ENCODE peak calls at places on chromosome 16, in five cellular contexts. C, G, X, N and O are unnamed samples.

GRCh38 chr16:83579431-83579830 is 228.3 kb upstream of the HSBP1 start:
- DNase-seq in C (no peak), G (no peak), X (no peak), N (no peak), O (no peak)

GRCh38 chr16:79492036-79492435 is 108.5 kb downstream of the MAF start:
- DNase-seq in C (no peak), G (no peak), X (no peak), N (no peak), O (no peak)

GRCh38 chr16:50259334-50260205 is 6.8 kb upstream of the ADCY7 start:
- DNase-seq in C (no peak), G (peak; percentile 38), X (peak; percentile 80), N (no peak), O (no peak)

GRCh38 chr16:97822-98221 is 19.8 kb downstream of the MPG start:
- DNase-seq in C (no peak), G (no peak), X (no peak), N (no peak), O (no peak)

GRCh38 chr16:7057458-7057857 is 275.2 kb upstream of the RBFOX1 start:
- DNase-seq in C (peak; percentile 57), G (no peak), X (no peak), N (no peak), O (no peak)

GRCh38 chr16:10866196-10866976 is 10.6 kb upstream of the CIITA start:
- DNase-seq in C (no peak), G (no peak), X (peak; percentile 48), N (no peak), O (no peak)

GRCh38 chr16:84499638-84500037 is 4.8 kb downstream of the MEAK7 start:
- DNase-seq in C (no peak), G (no peak), X (peak; percentile 23), N (no peak), O (no peak)

GRCh38 chr16:28951410-28951943 is 740 bp downstream of the NFATC2IP start:
- DNase-seq in C (no peak), G (peak; percentile 40), X (no peak), N (no peak), O (no peak)

GRCh38 chr16:81879625-81880024 is 100.5 kb downstream of the PLCG2 start:
- DNase-seq in C (no peak), G (no peak), X (no peak), N (no peak), O (no peak)

GRCh38 chr16:77227745-77228144 is 28.5 kb downstream of the SYCE1L start:
- DNase-seq in C (no peak), G (no peak), X (no peak), N (no peak), O (no peak)

GRCh38 chr16:13962232-13962631 is 42.3 kb downstream of the ERCC4 start:
- DNase-seq in C (no peak), G (no peak), X (no peak), N (no peak), O (no peak)

GRCh38 chr16:47037396-47037745 is 63.9 kb upstream of the DNAJA2 start:
- DNase-seq in C (no peak), G (no peak), X (peak; percentile 79), N (peak; percentile 62), O (no peak)

GRCh38 chr16:4958510-4959111 is 481 bp downstream of the SEC14L5 start:
- DNase-seq in C (no peak), G (no peak), X (no peak), N (no peak), O (no peak)

GRCh38 chr16:83701494-83701893 is 106.3 kb upstream of the HSBP1 start:
- DNase-seq in C (peak; percentile 77), G (peak; percentile 39), X (no peak), N (no peak), O (peak; percentile 16)

GRCh38 chr16:27377666-27378485 is 24.1 kb upstream of the IL21R start:
- DNase-seq in C (no peak), G (no peak), X (no peak), N (no peak), O (no peak)

GRCh38 chr16:69566437-69567030 is 768 bp downstream of the NFAT5 start:
- DNase-seq in C (peak; percentile 60), G (peak; percentile 72), X (peak; percentile 69), N (peak; percentile 49), O (no peak)

GRCh38 chr16:53053967-53054669 is 673 bp upstream of the CHD9 start:
- DNase-seq in C (no peak), G (peak; percentile 71), X (peak; percentile 76), N (no peak), O (no peak)

GRCh38 chr16:49788505-49788904 is 67.4 kb downstream of the ZNF423 start:
- DNase-seq in C (no peak), G (no peak), X (peak; percentile 83), N (no peak), O (no peak)

GRCh38 chr16:3458852-3459361 is 15.4 kb downstream of the NAA60 start:
- DNase-seq in C (peak; percentile 70), G (no peak), X (no peak), N (peak; percentile 81), O (no peak)

GRCh38 chr16:4674926-4675530 is 18.3 kb upstream of the NUDT16L1 start:
- DNase-seq in C (no peak), G (no peak), X (no peak), N (no peak), O (no peak)

GRCh38 chr16:87499189-87499486 is 6.3 kb upstream of the ZCCHC14 start:
- DNase-seq in C (no peak), G (no peak), X (no peak), N (no peak), O (peak; percentile 56)

GRCh38 chr16:75494696-75495601 is at the start of gene CHST6:
- DNase-seq in C (peak; percentile 71), G (peak; percentile 56), X (no peak), N (no peak), O (no peak)

GRCh38 chr16:47143677-47144558 is at the start of gene NETO2:
- DNase-seq in C (peak; percentile 74), G (peak; percentile 81), X (peak; percentile 60), N (peak; percentile 61), O (no peak)

GRCh38 chr16:30004424-30004776 is 6.4 kb downstream of the DOC2A start:
- DNase-seq in C (no peak), G (no peak), X (no peak), N (no peak), O (no peak)
- H3K4me3 ChIP-seq in C (no peak overlapping the region), G (no peak overlapping the region), X (no peak overlapping the region), N (no peak overlapping the region), O (no peak overlapping the region)

GRCh38 chr16:12467418-12468210 is 336.1 kb downstream of the CPPED1 start:
- DNase-seq in C (no peak), G (no peak), X (no peak), N (no peak), O (no peak)

GRCh38 chr16:12471383-12471782 is 332.3 kb downstream of the CPPED1 start:
- DNase-seq in C (no peak), G (no peak), X (no peak), N (no peak), O (no peak)

GRCh38 chr16:12470311-12471229 is 333.1 kb downstream of the CPPED1 start:
- DNase-seq in C (no peak), G (no peak), X (peak; percentile 85), N (no peak), O (peak; percentile 30)

GRCh38 chr16:12463961-12464360 is 339.7 kb downstream of the CPPED1 start:
- DNase-seq in C (no peak), G (no peak), X (no peak), N (no peak), O (no peak)

DNA sequence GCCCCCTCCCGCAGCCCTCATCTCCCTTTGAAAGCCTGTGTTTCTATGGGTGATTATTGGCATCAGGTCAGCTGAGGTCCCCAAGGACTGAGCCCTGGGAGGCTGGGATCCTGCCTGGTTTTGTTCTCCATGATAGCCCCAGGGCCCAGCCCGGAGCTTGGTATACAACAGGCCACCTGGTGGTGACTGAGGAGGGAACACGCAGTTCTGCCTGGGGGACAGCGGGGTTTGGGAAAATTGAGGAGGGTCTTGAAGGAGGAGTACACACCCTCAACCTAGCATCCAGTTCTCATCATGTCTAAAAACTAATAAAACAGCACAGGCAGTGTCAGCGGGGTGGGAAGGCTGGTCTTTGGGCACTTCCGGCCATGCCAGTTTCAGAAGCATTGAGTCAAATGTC is 335.1 kb downstream of the CPPED1 start:
- DNase-seq in C (peak; percentile 14), G (no peak), X (no peak), N (no peak), O (no peak)
- TF ChIP-seq CTCF in C (peak; percentile 4), G (no peak), X (no peak), N (no peak), O (no peak)

DNA sequence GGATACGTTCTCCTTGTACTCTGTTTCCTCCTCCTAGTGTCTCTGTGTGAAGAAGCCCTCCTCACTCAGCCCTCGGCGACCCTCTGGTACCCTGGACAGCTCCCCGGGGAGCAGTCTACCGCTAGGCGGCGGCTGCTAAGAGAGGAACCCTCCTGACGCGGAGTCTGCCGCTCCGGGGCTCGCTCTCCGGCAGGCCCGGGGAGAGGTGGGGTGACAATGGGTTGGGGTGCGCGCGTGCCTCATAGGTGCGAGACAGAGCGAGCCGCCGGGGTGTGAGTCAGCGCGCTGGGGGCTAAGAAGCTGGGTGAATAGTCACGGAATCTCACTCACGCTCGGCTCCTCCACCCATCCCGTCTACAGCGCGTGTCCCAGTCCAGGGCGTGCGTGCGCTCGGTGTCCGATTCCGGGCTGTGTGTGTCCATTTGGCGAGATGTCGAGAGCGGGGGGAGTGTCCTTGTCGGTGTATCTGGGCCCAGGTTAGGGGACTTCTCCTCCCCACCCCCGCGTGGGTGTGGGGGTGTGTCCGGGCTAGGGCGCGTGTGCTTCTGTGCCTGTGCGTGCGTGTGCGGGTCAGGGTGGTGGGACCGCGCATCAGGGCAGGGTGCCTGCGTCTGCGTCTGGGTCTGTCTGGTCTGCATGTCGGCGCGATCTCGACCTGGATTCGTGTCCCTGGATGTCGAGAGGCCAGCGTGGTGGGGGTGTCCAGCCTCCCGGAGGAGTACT is 578 bp upstream of the HS3ST2 start:
- DNase-seq in C (peak; percentile 13), G (peak; percentile 63), X (peak; percentile 47), N (no peak), O (no peak)
- H3K4me3 ChIP-seq in C (no peak overlapping the region), G (no peak overlapping the region), X (peak overlapping the region; percentile 1), N (no peak overlapping the region), O (no peak overlapping the region)

GRCh38 chr16:86050591-86051375 is 151.8 kb downstream of the IRF8 start:
- DNase-seq in C (no peak), G (no peak), X (no peak), N (no peak), O (no peak)

GRCh38 chr16:86050111-86050510 is 151.1 kb downstream of the IRF8 start:
- DNase-seq in C (no peak), G (no peak), X (no peak), N (no peak), O (no peak)

GRCh38 chr16:86048221-86048620 is 149.3 kb downstream of the IRF8 start:
- DNase-seq in C (no peak), G (no peak), X (no peak), N (no peak), O (no peak)

GRCh38 chr16:86049641-86050040 is 150.7 kb downstream of the IRF8 start:
- DNase-seq in C (no peak), G (no peak), X (no peak), N (no peak), O (no peak)

DNA sequence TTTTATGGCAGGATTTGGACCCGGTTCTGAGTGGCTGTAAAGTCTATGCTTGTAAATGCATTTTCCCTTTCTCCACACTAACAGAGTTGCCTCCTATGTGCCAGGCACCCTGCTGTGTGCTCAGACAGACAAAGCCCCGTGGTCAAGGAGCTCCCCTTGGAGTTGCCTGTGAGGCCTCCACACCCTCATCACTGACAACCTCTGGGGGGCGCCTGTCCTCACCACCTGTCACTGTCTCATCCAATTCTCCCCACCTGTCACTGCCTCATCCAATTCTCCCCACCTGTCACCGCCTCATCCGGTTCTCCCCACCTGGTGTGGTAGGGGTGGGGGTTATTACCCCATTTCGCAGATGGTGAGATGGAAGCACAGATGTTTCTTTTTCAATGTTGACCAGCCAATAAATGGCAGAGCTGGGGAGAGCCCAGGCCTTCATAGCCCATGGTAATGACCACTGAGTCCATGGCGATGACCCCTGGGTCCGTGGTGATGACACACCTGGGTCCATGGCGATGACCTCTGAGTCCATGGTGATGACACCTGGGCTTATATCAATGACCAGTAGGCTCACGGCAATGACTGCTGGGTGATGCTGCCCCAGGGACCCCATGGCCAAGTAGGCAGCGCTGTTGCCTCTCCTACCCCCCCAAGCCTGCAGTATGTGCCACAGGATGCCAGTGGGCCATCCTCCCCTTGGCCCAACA is 150.1 kb downstream of the IRF8 start:
- DNase-seq in C (no peak), G (no peak), X (no peak), N (no peak), O (no peak)
- TF ChIP-seq CTCF in C (no peak), G (no peak), X (no peak), N (no peak), O (no peak)